ENCODE peak calls at places on chromosomes 13 and 19, in seven cellular contexts. G is thoracic aorta, X is Panc1, C is ascending aorta, F is hepatocyte, N is IMR-90, V is Peyer's patch. A is an unnamed sample. For H3K4me1 and H3K36me3, the result is how much of the 10 kb centered on the place peaks cover.

GRCh38 chr13:59643906-59644626 is 519.7 kb downstream of the DIAPH3 start:
- DNase-seq in G (no peak), X (no peak), C (no peak), F (no peak), N (no peak), V (no peak), A (peak)

GRCh38 chr19:6087074-6087506 is 23.2 kb downstream of the RFX2 start:
- DNase-seq in G (no peak), X (no peak), C (no peak), F (peak), N (no peak), V (peak), A (no peak)

GRCh38 chr13:53074119-53074518 is 45.5 kb downstream of the OLFM4 start:
- DNase-seq in G (no peak), X (no peak), C (no peak), F (no peak), N (no peak), V (no peak), A (no peak)

GRCh38 chr13:34420975-34421719 is 520.9 kb upstream of the NBEA start:
- DNase-seq in G (no peak), X (no peak), C (no peak), F (no peak), N (no peak), V (no peak), A (no peak)

GRCh38 chr19:28500319-28500718 is 712.6 kb downstream of the UQCRFS1 start:
- DNase-seq in G (no peak), X (no peak), C (no peak), F (no peak), N (no peak), V (no peak), A (no peak)

GRCh38 chr19:58549664-58550361 is 5.1 kb downstream of the CHMP2A start:
- DNase-seq in G (no peak), X (no peak), C (peak), F (no peak), N (no peak), V (no peak), A (no peak)

GRCh38 chr19:45100202-45100600 is 7.2 kb downstream of the PPP1R37 start:
- DNase-seq in G (no peak), X (no peak), C (no peak), F (no peak), N (no peak), V (no peak), A (no peak)

GRCh38 chr13:86585826-86586225 is 786.6 kb upstream of the SLITRK6 start:
- DNase-seq in G (no peak), X (no peak), C (no peak), F (peak), N (peak), V (no peak), A (no peak)

GRCh38 chr13:89783221-89783755 is 1564.2 kb upstream of the MIR17HG start:
- DNase-seq in G (no peak), X (no peak), C (no peak), F (no peak), N (no peak), V (no peak), A (no peak)

GRCh38 chr19:5116292-5116691 is 147.4 kb downstream of the KDM4B start:
- DNase-seq in G (no peak), X (no peak), C (no peak), F (no peak), N (no peak), V (no peak), A (no peak)

GRCh38 chr13:88051746-88052482 is 380.7 kb downstream of the SLITRK5 start:
- DNase-seq in G (no peak), X (no peak), C (no peak), F (no peak), N (no peak), V (peak), A (peak)

GRCh38 chr13:72521965-72522661 is 205.3 kb downstream of the MZT1 start:
- DNase-seq in G (no peak), X (no peak), C (no peak), F (peak), N (no peak), V (no peak), A (no peak)

GRCh38 chr13:102401305-102401704 is 543 bp downstream of the FGF14 start:
- DNase-seq in G (no peak), X (no peak), C (no peak), F (no peak), N (no peak), V (no peak), A (no peak)

DNA sequence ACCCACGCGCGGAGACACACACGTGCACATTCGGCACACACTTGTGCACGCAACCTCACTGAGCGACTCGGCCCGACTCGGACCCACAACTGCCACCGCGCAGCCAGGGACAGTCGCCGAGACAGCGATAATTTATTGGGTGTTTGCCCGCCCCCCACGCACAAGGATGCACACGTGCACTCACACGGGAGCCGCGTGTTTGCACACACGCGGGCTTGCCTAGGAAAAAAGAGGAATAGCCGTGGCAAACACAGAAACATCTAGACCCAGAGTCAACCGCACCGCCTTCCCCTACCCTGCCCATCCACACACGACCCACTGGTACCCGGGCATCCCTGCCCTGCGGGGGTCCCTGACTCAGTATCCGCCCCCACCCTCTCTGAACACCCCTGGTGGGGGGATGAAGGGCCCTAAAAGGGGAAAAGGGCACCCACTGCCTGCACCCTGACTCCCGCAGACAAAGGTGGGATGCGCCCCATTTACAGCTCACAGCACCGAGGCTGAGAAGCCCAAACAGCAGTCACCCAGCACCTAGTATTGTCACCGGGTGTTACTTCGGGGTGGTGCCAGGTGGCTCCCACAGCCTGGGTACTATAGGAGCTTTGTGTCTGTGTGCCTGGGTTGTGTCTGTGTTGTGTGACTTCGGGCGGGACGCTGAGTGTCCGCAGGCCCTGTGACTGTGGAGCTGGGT is 1.0 kb upstream of the SSBP4 start:
- DNase-seq in G (no peak), X (no peak), C (no peak), F (no peak), N (no peak), V (no peak), A (no peak)
- H3K4me1 ChIP-seq in G (under half), X (under half), C (under half), F (half or more), N (under half), V (under half), A (under half)

DNA sequence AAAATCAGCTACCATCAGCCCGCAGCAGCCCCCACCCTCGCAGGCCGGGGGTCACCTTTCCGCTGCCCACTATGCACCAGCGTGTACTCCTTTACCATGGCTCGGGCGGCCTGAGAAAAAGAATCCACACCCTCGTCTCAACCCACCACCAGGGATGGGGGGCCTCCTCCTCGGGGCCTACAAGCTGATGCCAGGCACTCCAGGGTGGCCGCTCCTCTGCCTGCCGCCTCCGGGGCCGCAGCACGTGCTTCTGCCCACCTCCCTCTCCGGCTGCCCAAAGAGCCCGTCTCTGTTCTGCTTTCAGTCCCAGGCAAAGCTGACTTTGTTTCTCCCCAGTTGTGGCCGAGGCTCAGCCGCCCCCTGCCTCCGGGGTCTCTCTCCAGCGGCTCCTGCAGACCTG is 11.1 kb upstream of the MEX3D start:
- DNase-seq in G (no peak), X (no peak), C (no peak), F (no peak), N (no peak), V (no peak), A (no peak)
- H3K36me3 ChIP-seq in G (under half), X (under half), C (half or more), F (under half), N (under half), V (under half), A (under half)

DNA sequence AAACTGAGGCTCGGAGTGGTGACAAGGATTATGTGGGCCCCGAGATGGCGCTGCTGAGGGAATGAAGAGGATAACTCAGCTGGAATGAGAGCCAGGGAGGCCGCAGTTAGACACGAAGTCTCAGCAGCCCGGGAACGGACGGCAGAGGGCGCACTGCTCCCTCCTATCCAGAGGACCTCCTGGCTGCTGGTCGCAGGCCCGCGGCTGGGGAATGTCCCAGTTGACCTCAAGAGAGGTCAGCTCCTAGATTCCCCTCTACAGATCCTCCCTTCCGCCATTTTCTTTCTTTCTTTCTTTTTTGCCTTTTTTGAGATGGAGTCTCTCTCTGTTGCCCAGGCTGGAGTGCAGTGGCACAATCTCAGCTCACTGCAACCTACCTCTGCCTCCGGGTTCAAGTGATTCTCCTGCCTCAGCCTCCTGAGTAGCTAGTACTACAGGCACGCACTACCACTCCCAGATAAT is 24.1 kb upstream of the ASPDH start:
- DNase-seq in G (no peak), X (peak), C (peak), F (peak), N (peak), V (peak), A (peak)
- H3K4me1 ChIP-seq in G (under half), X (under half), C (under half), F (under half), N (under half), V (under half), A (under half)

GRCh38 chr19:16873603-16874002 is 15.2 kb upstream of the F2RL3 start:
- DNase-seq in G (no peak), X (no peak), C (no peak), F (no peak), N (no peak), V (no peak), A (no peak)
- H3K36me3 ChIP-seq in G (half or more), X (under half), C (half or more), F (under half), N (half or more), V (under half), A (under half)

GRCh38 chr19:7194566-7194965 is 99.6 kb downstream of the INSR start:
- DNase-seq in G (no peak), X (no peak), C (no peak), F (no peak), N (no peak), V (no peak), A (no peak)
- H3K4me1 ChIP-seq in G (under half), X (under half), C (under half), F (under half), N (under half), V (under half), A (under half)

GRCh38 chr19:8678244-8678807 is 20.3 kb downstream of the ACTL9 start:
- DNase-seq in G (no peak), X (no peak), C (no peak), F (no peak), N (no peak), V (no peak), A (no peak)
- H3K36me3 ChIP-seq in G (under half), X (under half), C (under half), F (under half), N (under half), V (under half), A (under half)

GRCh38 chr19:35034005-35034502 is 3.8 kb downstream of the SCN1B start:
- DNase-seq in G (no peak), X (no peak), C (no peak), F (no peak), N (no peak), V (no peak), A (no peak)

GRCh38 chr19:35032356-35032865 is 2.1 kb downstream of the SCN1B start:
- DNase-seq in G (no peak), X (no peak), C (no peak), F (no peak), N (no peak), V (no peak), A (no peak)

GRCh38 chr19:35034588-35035382 is 4.5 kb downstream of the SCN1B start:
- DNase-seq in G (no peak), X (no peak), C (no peak), F (no peak), N (no peak), V (no peak), A (no peak)

GRCh38 chr19:35031072-35031881 is 1.0 kb downstream of the SCN1B start:
- DNase-seq in G (no peak), X (no peak), C (no peak), F (no peak), N (peak), V (no peak), A (peak)

DNA sequence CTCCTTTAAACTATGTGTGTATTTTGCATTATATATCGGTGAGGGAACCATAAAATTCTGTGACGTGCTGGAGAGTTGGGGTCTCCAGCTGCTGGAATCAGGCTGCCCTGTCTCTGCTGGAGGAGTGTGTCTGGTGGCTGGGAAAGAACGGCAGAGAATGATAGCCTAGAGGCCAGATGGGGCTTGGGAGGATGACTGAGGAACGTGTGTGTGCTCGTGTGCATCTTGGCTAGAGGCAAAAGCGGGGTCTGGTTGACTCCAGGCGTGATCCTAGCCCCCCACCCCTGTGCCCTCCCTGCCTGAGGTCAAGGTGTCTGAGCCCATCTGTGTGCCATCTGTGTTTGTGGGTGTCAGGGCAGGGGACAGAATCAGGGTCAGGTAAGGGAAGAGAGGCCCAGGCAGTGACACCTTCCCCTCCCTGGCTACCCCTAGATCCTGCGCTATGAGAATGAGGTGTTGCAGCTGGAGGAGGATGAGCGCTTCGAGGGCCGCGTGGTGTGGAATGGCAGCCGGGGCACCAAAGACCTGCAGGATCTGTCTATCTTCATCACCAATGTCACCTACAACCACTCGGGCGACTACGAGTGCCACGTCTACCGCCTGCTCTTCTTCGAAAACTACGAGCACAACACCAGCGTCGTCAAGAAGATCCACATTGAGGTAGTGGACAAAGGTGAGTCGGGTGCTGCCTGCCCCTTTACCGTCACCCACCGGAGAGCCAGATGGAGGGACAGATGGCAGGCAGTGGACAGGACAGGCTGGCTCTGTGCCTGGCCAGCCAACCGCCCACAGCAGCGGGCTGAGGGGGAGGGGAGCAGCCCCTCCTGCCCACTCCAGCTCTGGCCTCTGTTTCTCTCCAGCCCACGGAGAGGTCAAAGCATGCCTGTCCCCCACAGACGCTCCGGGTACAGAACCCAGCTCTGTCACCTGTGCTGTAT is 3.1 kb downstream of the SCN1B start:
- DNase-seq in G (no peak), X (no peak), C (no peak), F (no peak), N (no peak), V (no peak), A (no peak)
- H3K4me1 ChIP-seq in G (under half), X (under half), C (under half), F (under half), N (under half), V (under half), A (under half)

GRCh38 chr19:3534375-3535234 is 4.4 kb upstream of the TEKTIP1 start:
- DNase-seq in G (no peak), X (no peak), C (no peak), F (no peak), N (no peak), V (no peak), A (no peak)
- H3K36me3 ChIP-seq in G (under half), X (under half), C (half or more), F (under half), N (half or more), V (under half), A (under half)

GRCh38 chr19:15304140-15304705 is 28.1 kb downstream of the BRD4 start:
- DNase-seq in G (no peak), X (no peak), C (no peak), F (no peak), N (no peak), V (no peak), A (no peak)
- H3K4me1 ChIP-seq in G (half or more), X (under half), C (under half), F (under half), N (under half), V (under half), A (under half)

DNA sequence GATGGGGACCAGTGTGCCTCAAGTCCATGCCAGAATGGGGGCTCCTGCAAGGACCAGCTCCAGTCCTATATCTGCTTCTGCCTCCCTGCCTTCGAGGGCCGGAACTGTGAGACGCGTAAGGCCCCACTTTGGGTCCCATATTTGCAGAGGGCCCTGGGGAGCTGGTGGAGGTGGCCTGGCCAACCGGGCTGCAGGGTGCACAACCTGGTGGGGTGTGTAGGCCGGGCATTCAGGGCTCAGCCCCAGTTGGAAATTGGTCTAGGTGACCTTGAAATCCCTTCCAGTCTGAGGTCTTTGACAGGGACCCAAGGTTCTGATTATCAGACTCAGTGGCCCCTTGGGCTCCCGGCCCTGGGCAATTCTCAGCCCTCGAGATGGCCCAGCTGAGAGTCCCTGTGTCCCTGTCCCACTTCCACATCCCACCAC is 8.3 kb downstream of the F7 start:
- DNase-seq in G (no peak), X (no peak), C (peak), F (no peak), N (no peak), V (peak), A (no peak)
- H3K36me3 ChIP-seq in G (under half), X (under half), C (under half), F (under half), N (under half), V (under half), A (under half)

A was measured in SJCRH30.